ENCODE peak calls at places on chromosomes 1 and 21, in six cellular contexts. G is tibial nerve, E is cardiac muscle cell, W is AG04450, S is osteoblast, O is NT2/D1. H is an unnamed sample.

GRCh38 chr1:205699416-205699815 is 19.1 kb upstream of the SLC45A3 start:
- DNase-seq in G (no peak), E (no peak), W (no peak), S (no peak), O (no peak), H (no peak)

GRCh38 chr1:70587803-70588465 is 176.9 kb downstream of the CTH start:
- DNase-seq in G (no peak), E (no peak), W (no peak), S (no peak), O (no peak), H (no peak)

GRCh38 chr1:216822480-216822879 is 99.3 kb upstream of the ESRRG start:
- DNase-seq in G (no peak), E (no peak), W (no peak), S (no peak), O (no peak), H (no peak)

GRCh38 chr1:224528900-224529299 is 87.2 kb upstream of the CNIH3 start:
- DNase-seq in G (no peak), E (no peak), W (peak; percentile 89), S (no peak), O (no peak), H (no peak)

GRCh38 chr1:172724746-172725613 is 66.1 kb downstream of the FASLG start:
- DNase-seq in G (no peak), E (no peak), W (no peak), S (no peak), O (no peak), H (no peak)

GRCh38 chr1:78607334-78607927 is 12.8 kb upstream of the IFI44L start:
- DNase-seq in G (no peak), E (peak; percentile 46), W (no peak), S (no peak), O (no peak), H (no peak)

GRCh38 chr1:151175910-151176309 is at the start of gene TMOD4:
- DNase-seq in G (no peak), E (no peak), W (no peak), S (peak; percentile 83), O (no peak), H (no peak)

GRCh38 chr1:218299416-218299815 is 14.3 kb downstream of the RRP15 start:
- DNase-seq in G (no peak), E (peak; percentile 54), W (peak; percentile 51), S (peak; percentile 27), O (no peak), H (no peak)

GRCh38 chr1:164659621-164660414 is 100.8 kb downstream of the PBX1 start:
- DNase-seq in G (no peak), E (no peak), W (no peak), S (no peak), O (no peak), H (peak; percentile 88)

GRCh38 chr1:116748272-116748671 is 6.0 kb upstream of the CD2 start:
- DNase-seq in G (no peak), E (no peak), W (no peak), S (no peak), O (no peak), H (no peak)
- H3K9me3 ChIP-seq in G (peaks cover 43% of the 10 kb centered on the region), E (no peaks in the 10 kb centered on the region), W (peaks cover 8% of the 10 kb centered on the region), S (peaks cover 8% of the 10 kb centered on the region), O (peaks cover 69% of the 10 kb centered on the region), H (no peaks in the 10 kb centered on the region)

GRCh38 chr1:118979754-118980270 is 8.3 kb downstream of the TBX15 start:
- DNase-seq in G (no peak), E (peak; percentile 50), W (no peak), S (no peak), O (no peak), H (no peak)

GRCh38 chr1:118982281-118982680 is 5.9 kb downstream of the TBX15 start:
- DNase-seq in G (no peak), E (no peak), W (no peak), S (no peak), O (no peak), H (no peak)

GRCh38 chr1:118983558-118984021 is 4.6 kb downstream of the TBX15 start:
- DNase-seq in G (no peak), E (no peak), W (no peak), S (no peak), O (no peak), H (no peak)

GRCh38 chr1:118982816-118983557 is 5.2 kb downstream of the TBX15 start:
- DNase-seq in G (no peak), E (no peak), W (no peak), S (no peak), O (no peak), H (no peak)

DNA sequence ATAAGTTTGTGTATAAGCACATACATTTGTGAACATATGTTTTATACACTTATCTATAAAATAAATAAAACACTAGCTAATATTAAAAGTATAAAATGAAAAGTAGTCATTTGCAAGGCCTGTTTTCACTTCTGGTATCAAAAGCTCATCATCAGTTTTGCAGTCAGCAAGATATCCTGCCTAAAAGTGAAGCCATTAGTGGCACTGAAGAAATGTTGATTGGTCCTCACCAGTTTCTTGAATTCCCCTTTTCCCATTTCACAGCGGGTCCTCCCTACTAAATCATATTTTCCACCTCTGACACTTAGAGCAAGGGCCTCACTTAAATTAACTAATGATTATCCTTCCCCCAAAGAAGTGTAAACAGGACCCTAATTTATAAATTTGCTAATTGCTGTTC is 6.7 kb downstream of the TBX15 start:
- DNase-seq in G (no peak), E (no peak), W (no peak), S (no peak), O (no peak), H (no peak)
- H3K9me3 ChIP-seq in G (no peaks in the 10 kb centered on the region), E (no peaks in the 10 kb centered on the region), W (peaks cover 24% of the 10 kb centered on the region), S (no peaks in the 10 kb centered on the region), O (peaks cover 38% of the 10 kb centered on the region), H (no peaks in the 10 kb centered on the region)

GRCh38 chr21:27683292-27683691 is 716.4 kb upstream of the ADAMTS5 start:
- DNase-seq in G (no peak), E (no peak), W (no peak), S (no peak), O (no peak), H (no peak)

GRCh38 chr21:27694667-27695066 is 727.8 kb upstream of the ADAMTS5 start:
- DNase-seq in G (no peak), E (no peak), W (no peak), S (no peak), O (no peak), H (no peak)

GRCh38 chr21:27693376-27693775 is 726.5 kb upstream of the ADAMTS5 start:
- DNase-seq in G (no peak), E (no peak), W (no peak), S (peak; percentile 85), O (no peak), H (no peak)

DNA sequence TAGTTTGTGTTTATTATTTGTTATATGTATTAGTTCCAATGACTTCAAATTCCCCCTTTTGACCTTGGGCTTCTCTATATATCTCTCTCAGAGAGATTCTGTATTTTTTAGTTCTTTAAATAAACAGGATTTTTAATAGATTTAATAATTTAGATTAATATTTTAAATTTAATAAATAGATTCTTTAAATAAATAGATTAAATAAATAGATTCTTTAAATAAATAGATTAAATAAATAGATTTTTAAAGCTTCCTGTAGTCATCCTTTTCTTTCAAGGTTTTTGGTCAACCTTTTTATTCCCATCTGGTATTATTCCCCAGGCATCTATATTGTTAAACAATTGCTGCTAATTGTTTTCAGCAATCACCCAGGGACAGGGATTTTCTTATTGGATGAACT is 721.9 kb upstream of the ADAMTS5 start:
- DNase-seq in G (no peak), E (no peak), W (no peak), S (no peak), O (no peak), H (no peak)
- H3K9me3 ChIP-seq in G (peaks cover 17% of the 10 kb centered on the region), E (no peaks in the 10 kb centered on the region), W (no peaks in the 10 kb centered on the region), S (no peaks in the 10 kb centered on the region), O (peaks cover 11% of the 10 kb centered on the region), H (peaks cover 4% of the 10 kb centered on the region)

GRCh38 chr1:228238461-228238860 is 30.6 kb downstream of the OBSCN start:
- DNase-seq in G (no peak), E (no peak), W (no peak), S (no peak), O (no peak), H (no peak)

GRCh38 chr1:228236744-228237143 is 28.9 kb downstream of the OBSCN start:
- DNase-seq in G (no peak), E (peak; percentile 80), W (no peak), S (peak; percentile 66), O (peak; percentile 73), H (peak; percentile 43)

GRCh38 chr1:228240411-228241240 is 32.8 kb downstream of the OBSCN start:
- DNase-seq in G (no peak), E (no peak), W (no peak), S (no peak), O (no peak), H (no peak)

GRCh38 chr1:228241259-228241658 is 33.4 kb downstream of the OBSCN start:
- DNase-seq in G (no peak), E (no peak), W (no peak), S (no peak), O (no peak), H (no peak)

DNA sequence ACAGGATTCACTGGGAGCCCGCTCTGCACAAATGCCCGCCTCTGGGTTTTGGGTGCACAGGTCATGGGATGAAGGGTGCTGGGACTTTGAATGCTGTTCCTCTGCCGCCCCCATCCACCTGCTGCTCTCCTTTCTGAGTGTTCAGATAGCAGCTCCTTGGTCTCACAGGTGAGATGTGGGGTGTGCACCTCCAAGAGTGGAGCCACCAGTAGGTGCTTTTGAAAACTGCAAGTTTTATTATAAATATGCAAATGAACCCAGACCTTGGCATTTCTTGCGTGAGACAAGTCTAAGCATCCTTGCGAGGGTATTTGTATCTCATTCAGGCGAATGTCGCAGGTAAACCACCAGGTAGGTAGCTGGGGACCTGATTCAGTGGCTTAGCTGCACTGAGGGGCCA is 30.2 kb downstream of the OBSCN start:
- DNase-seq in G (no peak), E (no peak), W (no peak), S (no peak), O (no peak), H (no peak)
- H3K9me3 ChIP-seq in G (peaks cover 25% of the 10 kb centered on the region), E (no peaks in the 10 kb centered on the region), W (peaks cover 25% of the 10 kb centered on the region), S (peaks cover 3% of the 10 kb centered on the region), O (peaks cover 56% of the 10 kb centered on the region), H (peaks cover 15% of the 10 kb centered on the region)

H was measured in Caco-2.